ENCODE peak calls at places on chromosomes 5 and 9, in six cellular contexts. C is CD4-positive, alpha-beta T cell; K is AG04450; J is NCI-H2081; R is HFF-Myc; Z is type B pancreatic cell. B is an unnamed sample.

GRCh38 chr9:92438900-92439526 is 14.7 kb upstream of the OMD start:
- DNase-seq in Z (no peak), J (peak; percentile 16), K (no peak), C (no peak), R (no peak), B (no peak)

GRCh38 chr5:154729613-154730012 is 25.6 kb upstream of the LARP1 start:
- DNase-seq in R (no peak), J (no peak), K (no peak), Z (no peak), C (no peak), B (no peak)

GRCh38 chr5:146103594-146103993 is 1.8 kb downstream of the PLAC8L1 start:
- DNase-seq in R (no peak), C (no peak), J (no peak), Z (no peak), K (no peak), B (no peak)

GRCh38 chr9:70559102-70559501 is 144.6 kb upstream of the KLF9 start:
- DNase-seq in R (no peak), J (no peak), C (no peak), K (no peak), Z (no peak), B (no peak)

GRCh38 chr5:15806613-15807012 is 306.6 kb downstream of the FBXL7 start:
- DNase-seq in K (no peak), Z (no peak), J (no peak), R (no peak), C (no peak), B (no peak)

GRCh38 chr5:22070151-22070550 is 783.0 kb downstream of the CDH12 start:
- DNase-seq in C (no peak), R (no peak), K (no peak), Z (no peak), J (peak; percentile 96), B (peak; percentile 28)

GRCh38 chr5:97425511-97425910 is 242.5 kb upstream of the RIOK2 start:
- DNase-seq in C (no peak), R (no peak), Z (no peak), K (no peak), J (no peak), B (no peak)

GRCh38 chr5:176542135-176542595 is 5.0 kb upstream of the RNF44 start:
- DNase-seq in C (peak; percentile 71), K (no peak), R (no peak), Z (no peak), J (no peak), B (no peak)

GRCh38 chr5:69484891-69485290 is 7.7 kb upstream of the OCLN start:
- DNase-seq in J (no peak), Z (no peak), R (no peak), K (no peak), C (no peak), B (no peak)

GRCh38 chr5:79464695-79465332 is 49.1 kb downstream of the HOMER1 start:
- DNase-seq in Z (no peak), R (no peak), K (no peak), J (no peak), C (no peak), B (no peak)